ENCODE peak calls at places on chromosomes 4 and X, in four cellular contexts. One of them, this sample, is unnamed.

GRCh38 chr4:115201042-115201330 is 87.6 kb upstream of the NDST4 start:
- DNase-seq in AG08396: no peak
- DNase-seq in HEK293T: no peak
- DNase-seq in GM13977: no peak
- DNase-seq in this sample: no peak

GRCh38 chrX:31832263-31832662 is 760.4 kb upstream of the FTHL17 start:
- DNase-seq in HEK293T: no peak
- DNase-seq in GM13977: no peak
- DNase-seq in AG08396: no peak
- DNase-seq in this sample: no peak

GRCh38 chr4:106690487-106690886 is 321.9 kb upstream of the GIMD1 start:
- DNase-seq in GM13977: no peak
- DNase-seq in HEK293T: no peak
- DNase-seq in AG08396: peak
- DNase-seq in this sample: no peak

GRCh38 chrX:148600581-148600980 is 100.2 kb downstream of the AFF2 start:
- DNase-seq in HEK293T: no peak
- DNase-seq in AG08396: no peak
- DNase-seq in GM13977: no peak
- DNase-seq in this sample: no peak

GRCh38 chr4:67810011-67810410 is 55.8 kb upstream of the GNRHR start:
- DNase-seq in GM13977: no peak
- DNase-seq in AG08396: no peak
- DNase-seq in HEK293T: no peak
- DNase-seq in this sample: no peak

GRCh38 chr4:161101881-161102280 is 1061.9 kb downstream of the FSTL5 start:
- DNase-seq in HEK293T: no peak
- DNase-seq in GM13977: no peak
- DNase-seq in AG08396: no peak
- DNase-seq in this sample: no peak

GRCh38 chr4:137627938-137628460 is 95.7 kb upstream of the PCDH18 start:
- DNase-seq in GM13977: no peak
- DNase-seq in HEK293T: no peak
- DNase-seq in AG08396: no peak
- DNase-seq in this sample: no peak

GRCh38 chr4:163554870-163555465 is 60.5 kb downstream of the TMA16 start:
- DNase-seq in GM13977: no peak
- DNase-seq in AG08396: no peak
- DNase-seq in HEK293T: no peak
- DNase-seq in this sample: no peak

GRCh38 chr4:20760053-20760452 is 59.8 kb downstream of the PACRGL start:
- DNase-seq in AG08396: no peak
- DNase-seq in GM13977: no peak
- DNase-seq in HEK293T: peak
- DNase-seq in this sample: no peak

GRCh38 chr4:62544428-62544827 is 1344.3 kb downstream of the ADGRL3 start:
- DNase-seq in HEK293T: no peak
- DNase-seq in AG08396: no peak
- DNase-seq in GM13977: no peak
- DNase-seq in this sample: no peak

GRCh38 chr4:95124906-95125504 is 367.2 kb downstream of the BMPR1B start:
- DNase-seq in AG08396: peak
- DNase-seq in GM13977: no peak
- DNase-seq in HEK293T: peak
- DNase-seq in this sample: no peak

GRCh38 chr4:89661490-89661889 is 175.5 kb downstream of the SNCA start:
- DNase-seq in HEK293T: no peak
- DNase-seq in GM13977: no peak
- DNase-seq in AG08396: no peak
- DNase-seq in this sample: no peak

GRCh38 chr4:8110071-8110986 is 48.3 kb downstream of the ABLIM2 start:
- DNase-seq in AG08396: no peak
- DNase-seq in HEK293T: no peak
- DNase-seq in GM13977: no peak
- DNase-seq in this sample: peak

GRCh38 chrX:11478036-11478435 is 184.8 kb downstream of the AMELX start:
- DNase-seq in GM13977: no peak
- DNase-seq in HEK293T: no peak
- DNase-seq in AG08396: no peak
- DNase-seq in this sample: no peak

GRCh38 chr4:183256756-183257385 is 63.2 kb downstream of the CLDN22 start:
- DNase-seq in AG08396: peak
- DNase-seq in GM13977: peak
- DNase-seq in HEK293T: peak
- DNase-seq in this sample: peak

This sample was measured in kidney.